ENCODE peak calls at places on chromosomes 6 and 20, in seven cellular contexts. W is SW 1271; D is Jurkat, Clone E6-1; I is AG10803; O is T1000; A is substantia nigra; G is AG20443. S is an unnamed sample.

GRCh38 chr20:13338999-13339411 is 117.9 kb downstream of the ISM1 start:
- DNase-seq in O (no peak), W (no peak), G (no peak), I (no peak), D (no peak), A (no peak), S (no peak)

GRCh38 chr6:14729186-14729871 is 516.5 kb upstream of the JARID2 start:
- DNase-seq in I (no peak), W (no peak), D (peak; percentile 88), O (no peak), G (no peak), A (no peak), S (no peak)

GRCh38 chr20:38094373-38094775 is 60.8 kb downstream of the RPRD1B start:
- DNase-seq in O (peak; percentile 35), I (peak; percentile 83), A (no peak), D (peak; percentile 19), W (peak; percentile 55), G (peak; percentile 75), S (peak; percentile 81)

GRCh38 chr6:2021713-2022125 is 223.7 kb downstream of the GMDS start:
- DNase-seq in D (no peak), O (no peak), G (peak; percentile 79), W (no peak), I (peak; percentile 94), A (peak; percentile 15), S (peak; percentile 76)

GRCh38 chr6:43268348-43268685 is 25.0 kb downstream of the TTBK1 start:
- DNase-seq in I (no peak), A (peak; percentile 54), O (no peak), W (no peak), D (no peak), G (no peak), S (no peak)

GRCh38 chr20:50283922-50284810 is 93.5 kb downstream of the CEBPB start:
- DNase-seq in D (no peak), O (no peak), A (no peak), W (no peak), G (peak; percentile 66), I (peak; percentile 64), S (peak; percentile 76)

GRCh38 chr6:18245642-18246041 is 18.7 kb downstream of the DEK start:
- DNase-seq in O (no peak), I (no peak), G (no peak), A (no peak), D (peak; percentile 35), W (no peak), S (no peak)

GRCh38 chr20:6626805-6627204 is 140.7 kb upstream of the BMP2 start:
- DNase-seq in D (no peak), W (no peak), G (no peak), O (no peak), A (no peak), I (no peak), S (no peak)

GRCh38 chr20:46172455-46172854 is 54.3 kb downstream of the CD40 start:
- DNase-seq in G (no peak), D (no peak), W (no peak), I (no peak), O (no peak), A (no peak), S (no peak)

GRCh38 chr6:19892250-19892649 is 55.1 kb downstream of the ID4 start:
- DNase-seq in O (no peak), A (no peak), W (no peak), D (no peak), I (no peak), G (no peak), S (no peak)

GRCh38 chr6:16398587-16398986 is 160.2 kb downstream of the GMPR start:
- DNase-seq in A (no peak), O (no peak), G (peak; percentile 60), W (no peak), I (peak; percentile 84), D (no peak), S (no peak)

GRCh38 chr6:155528982-155529453 is 73.4 kb upstream of the NOX3 start:
- DNase-seq in D (no peak), I (peak; percentile 90), W (peak; percentile 30), A (no peak), G (peak; percentile 71), O (no peak), S (no peak)

GRCh38 chr6:47245745-47246371 is 63.8 kb downstream of the TNFRSF21 start:
- DNase-seq in G (no peak), D (peak; percentile 83), O (no peak), I (no peak), W (no peak), A (no peak), S (no peak)

GRCh38 chr20:49283703-49284625 is 6.1 kb upstream of the ZNFX1 start:
- DNase-seq in A (no peak), G (no peak), O (no peak), I (no peak), D (no peak), W (no peak), S (no peak)

GRCh38 chr6:20716865-20717264 is 182.6 kb downstream of the CDKAL1 start:
- DNase-seq in A (no peak), I (no peak), G (no peak), W (no peak), O (no peak), D (no peak), S (no peak)

GRCh38 chr20:59163641-59164530 is at the start of gene ZNF831:
- DNase-seq in O (no peak), G (no peak), W (no peak), I (no peak), A (no peak), D (peak; percentile 59), S (no peak)

S was measured in right atrium auricular region.